ENCODE peak calls at places on chromosomes 4 and X, in ten cellular contexts. F is GM23338; Q is aorta; U is MM.1S; N is CD8-positive, alpha-beta T cell; C is lower lobe of right lung; T is pancreas; Y is mesenchymal stem cell; S is right atrium auricular region; G is adrenal gland. O is an unnamed sample. For H3K36me3 and H3K4me1, the result is how much of the 10 kb centered on the place peaks cover.

GRCh38 chrX:107566603-107567262 is 61.6 kb upstream of the PRPS1 start:
- DNase-seq in F (peak), Q (no peak), U (no peak), N (no peak), C (no peak), T (no peak), Y (peak), S (no peak), G (no peak), O (no peak)

GRCh38 chrX:1386338-1387127 is 5.4 kb downstream of the SLC25A6 start:
- DNase-seq in F (no peak), Q (peak), U (no peak), N (no peak), C (peak), T (peak), Y (no peak), S (no peak), G (no peak), O (peak)

GRCh38 chr4:95304898-95305297 is 243.9 kb downstream of the UNC5C start:
- DNase-seq in F (peak), Q (no peak), U (no peak), N (no peak), C (no peak), T (no peak), Y (peak), S (no peak), G (no peak), O (no peak)

GRCh38 chrX:118350221-118350620 is 4.3 kb downstream of the WDR44 start:
- DNase-seq in F (no peak), Q (no peak), U (peak), N (no peak), C (no peak), T (no peak), Y (peak), S (no peak), G (no peak), O (no peak)

GRCh38 chrX:70169281-70169680 is 8.0 kb upstream of the DGAT2L6 start:
- DNase-seq in F (peak), Q (no peak), U (no peak), N (no peak), C (no peak), T (no peak), Y (no peak), S (no peak), G (no peak), O (no peak)

GRCh38 chr4:60822986-60823385 is 377.1 kb upstream of the ADGRL3 start:
- DNase-seq in F (no peak), Q (no peak), U (no peak), N (no peak), C (no peak), T (no peak), Y (no peak), S (no peak), G (no peak), O (no peak)

GRCh38 chrX:9566150-9566621 is 101.3 kb downstream of the TBL1X start:
- DNase-seq in F (no peak), Q (peak), U (no peak), N (no peak), C (no peak), T (no peak), Y (peak), S (peak), G (peak), O (peak)

GRCh38 chrX:128807367-128807766 is 715.9 kb downstream of the SMARCA1 start:
- DNase-seq in F (peak), Q (no peak), U (no peak), N (no peak), C (no peak), T (peak), Y (no peak), S (no peak), G (no peak), O (no peak)

GRCh38 chr4:173436149-173436579 is 37.2 kb upstream of the SCRG1 start:
- DNase-seq in F (peak), Q (no peak), U (no peak), N (no peak), C (no peak), T (no peak), Y (peak), S (no peak), G (no peak), O (no peak)

GRCh38 chr4:51998837-51999236 is 21.3 kb downstream of the LRRC66 start:
- DNase-seq in F (peak), Q (no peak), U (no peak), N (no peak), C (no peak), T (no peak), Y (no peak), S (no peak), G (no peak), O (no peak)

GRCh38 chr4:118102195-118102594 is 67.9 kb downstream of the NDST3 start:
- DNase-seq in F (no peak), Q (no peak), U (no peak), N (no peak), C (no peak), T (no peak), Y (no peak), S (no peak), G (no peak), O (no peak)

GRCh38 chr4:163941221-163941865 is 446.9 kb downstream of the TMA16 start:
- DNase-seq in F (no peak), Q (no peak), U (no peak), N (no peak), C (no peak), T (no peak), Y (peak), S (no peak), G (no peak), O (no peak)

GRCh38 chr4:17511041-17511949 is 595 bp downstream of the QDPR start:
- DNase-seq in F (peak), Q (peak), U (peak), N (peak), C (peak), T (no peak), Y (peak), S (no peak), G (peak), O (peak)

DNA sequence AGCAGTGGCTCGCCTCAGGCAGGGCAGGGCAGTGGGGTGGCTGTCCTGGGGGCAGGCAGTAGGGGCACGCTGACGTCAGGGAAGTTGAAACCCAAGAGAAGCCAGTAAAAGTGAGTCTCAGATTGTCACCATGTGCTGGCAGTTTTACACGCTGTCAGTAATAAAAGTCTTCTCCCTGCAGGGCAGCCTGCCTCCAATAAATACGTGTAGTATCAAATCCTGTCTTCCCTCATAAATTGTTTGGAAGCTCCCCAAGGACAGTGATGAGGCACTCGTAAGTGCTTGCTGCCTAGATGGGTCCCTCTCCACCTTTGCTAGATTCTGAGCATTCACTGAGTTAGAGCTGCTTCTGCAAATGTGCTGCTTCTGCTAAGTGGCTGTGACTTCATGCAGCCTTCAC is 60.8 kb upstream of the MSANTD1 start:
- DNase-seq in F (no peak), Q (peak), U (no peak), N (no peak), C (no peak), T (no peak), Y (no peak), S (peak), G (no peak), O (no peak)
- H3K36me3 ChIP-seq in F (under half), Q (under half), U (under half), N (under half), C (half or more), T (under half), Y (half or more), S (under half), G (under half), O (half or more)

GRCh38 chr4:113080624-113081023 is 31.2 kb downstream of the ANK2 start:
- DNase-seq in F (no peak), Q (no peak), U (no peak), N (no peak), C (no peak), T (no peak), Y (no peak), S (no peak), G (no peak), O (no peak)

GRCh38 chr4:113086172-113086695 is 36.8 kb downstream of the ANK2 start:
- DNase-seq in F (no peak), Q (no peak), U (no peak), N (no peak), C (no peak), T (no peak), Y (no peak), S (no peak), G (no peak), O (no peak)

GRCh38 chr4:113080050-113080449 is 30.6 kb downstream of the ANK2 start:
- DNase-seq in F (peak), Q (no peak), U (no peak), N (no peak), C (no peak), T (no peak), Y (peak), S (no peak), G (no peak), O (no peak)

GRCh38 chr4:113088050-113088449 is 38.6 kb downstream of the ANK2 start:
- DNase-seq in F (no peak), Q (no peak), U (no peak), N (no peak), C (no peak), T (no peak), Y (no peak), S (no peak), G (no peak), O (no peak)

GRCh38 chr4:113083346-113083745 is 33.9 kb downstream of the ANK2 start:
- DNase-seq in F (no peak), Q (no peak), U (no peak), N (no peak), C (no peak), T (no peak), Y (no peak), S (no peak), G (no peak), O (no peak)
- H3K4me1 ChIP-seq in F (under half), Q (under half), U (under half), N (under half), C (under half), T (under half), Y (under half), S (under half), G (under half), O (under half)

GRCh38 chrX:64842492-64842891 is 133.8 kb downstream of the ZC4H2 start:
- DNase-seq in F (no peak), Q (no peak), U (peak), N (peak), C (no peak), T (no peak), Y (no peak), S (no peak), G (no peak), O (peak)

GRCh38 chrX:64843224-64843623 is 133.0 kb downstream of the ZC4H2 start:
- DNase-seq in F (no peak), Q (no peak), U (peak), N (no peak), C (no peak), T (no peak), Y (no peak), S (no peak), G (no peak), O (no peak)
- H3K27ac ChIP-seq in F (no peak), Q (no peak), U (peak), N (peak), C (no peak), T (no peak), Y (no peak), S (no peak), G (no peak), O (peak)

GRCh38 chr4:15244354-15244753 is 183.5 kb upstream of the C1QTNF7 start:
- DNase-seq in F (no peak), Q (no peak), U (no peak), N (no peak), C (no peak), T (no peak), Y (no peak), S (no peak), G (peak), O (no peak)

GRCh38 chr4:15253346-15253745 is 174.5 kb upstream of the C1QTNF7 start:
- DNase-seq in F (no peak), Q (no peak), U (peak), N (no peak), C (no peak), T (no peak), Y (no peak), S (no peak), G (no peak), O (no peak)

GRCh38 chr4:15255537-15255936 is 172.3 kb upstream of the C1QTNF7 start:
- DNase-seq in F (peak), Q (no peak), U (no peak), N (no peak), C (no peak), T (no peak), Y (no peak), S (no peak), G (no peak), O (no peak)

GRCh38 chr4:15245006-15245530 is 182.8 kb upstream of the C1QTNF7 start:
- DNase-seq in F (no peak), Q (no peak), U (no peak), N (no peak), C (no peak), T (no peak), Y (no peak), S (no peak), G (no peak), O (no peak)

DNA sequence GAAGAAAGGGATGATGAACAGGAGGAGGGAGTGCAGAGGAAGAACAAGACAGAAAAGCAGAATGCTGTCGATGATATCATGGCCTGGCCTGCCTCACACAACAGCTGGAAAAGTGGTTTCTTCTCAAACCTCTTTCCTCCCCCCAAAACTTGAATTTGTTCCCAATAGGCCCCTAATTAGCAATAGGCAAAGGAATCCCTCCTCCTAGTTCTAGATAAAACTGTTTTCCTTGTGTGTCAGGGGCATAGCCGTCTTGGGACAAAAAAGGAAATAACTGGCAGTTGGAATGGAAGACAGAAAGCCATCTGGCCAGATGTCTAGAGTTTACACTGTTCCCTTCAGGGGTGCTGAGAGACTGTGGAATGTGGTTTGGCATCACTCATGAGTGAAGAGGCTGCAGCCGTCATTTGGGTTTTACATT is 177.8 kb upstream of the C1QTNF7 start:
- DNase-seq in F (no peak), Q (no peak), U (no peak), N (no peak), C (no peak), T (no peak), Y (peak), S (no peak), G (no peak), O (no peak)
- H3K36me3 ChIP-seq in F (under half), Q (under half), U (under half), N (under half), C (under half), T (under half), Y (under half), S (under half), G (under half), O (under half)

DNA sequence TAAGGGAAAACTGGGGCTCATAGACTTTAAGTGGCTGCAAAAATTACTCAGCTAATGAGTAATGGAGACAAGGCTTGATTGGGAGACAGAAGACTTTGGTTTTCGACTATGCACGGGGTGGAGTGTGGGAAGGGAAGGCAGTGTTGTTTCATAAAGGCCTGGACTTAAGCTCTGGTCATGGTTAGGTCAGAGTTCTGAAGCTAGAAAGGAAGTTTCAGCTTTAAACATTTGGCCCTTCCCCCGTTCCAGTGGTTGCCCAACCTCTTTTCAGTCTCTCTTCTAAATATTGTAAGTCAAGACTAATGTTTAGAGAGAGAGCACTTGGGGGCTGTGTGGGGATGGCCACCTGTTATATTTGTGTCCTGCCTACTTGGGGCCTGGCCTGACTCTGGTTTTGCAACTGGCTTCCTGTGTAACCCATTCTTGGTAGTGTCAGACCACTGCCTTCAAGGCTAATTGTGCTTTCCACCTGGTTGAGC is 21.0 kb downstream of the MSN start:
- DNase-seq in F (no peak), Q (no peak), U (peak), N (no peak), C (no peak), T (no peak), Y (peak), S (no peak), G (no peak), O (no peak)
- H3K4me1 ChIP-seq in F (under half), Q (under half), U (under half), N (half or more), C (half or more), T (under half), Y (under half), S (under half), G (under half), O (under half)

DNA sequence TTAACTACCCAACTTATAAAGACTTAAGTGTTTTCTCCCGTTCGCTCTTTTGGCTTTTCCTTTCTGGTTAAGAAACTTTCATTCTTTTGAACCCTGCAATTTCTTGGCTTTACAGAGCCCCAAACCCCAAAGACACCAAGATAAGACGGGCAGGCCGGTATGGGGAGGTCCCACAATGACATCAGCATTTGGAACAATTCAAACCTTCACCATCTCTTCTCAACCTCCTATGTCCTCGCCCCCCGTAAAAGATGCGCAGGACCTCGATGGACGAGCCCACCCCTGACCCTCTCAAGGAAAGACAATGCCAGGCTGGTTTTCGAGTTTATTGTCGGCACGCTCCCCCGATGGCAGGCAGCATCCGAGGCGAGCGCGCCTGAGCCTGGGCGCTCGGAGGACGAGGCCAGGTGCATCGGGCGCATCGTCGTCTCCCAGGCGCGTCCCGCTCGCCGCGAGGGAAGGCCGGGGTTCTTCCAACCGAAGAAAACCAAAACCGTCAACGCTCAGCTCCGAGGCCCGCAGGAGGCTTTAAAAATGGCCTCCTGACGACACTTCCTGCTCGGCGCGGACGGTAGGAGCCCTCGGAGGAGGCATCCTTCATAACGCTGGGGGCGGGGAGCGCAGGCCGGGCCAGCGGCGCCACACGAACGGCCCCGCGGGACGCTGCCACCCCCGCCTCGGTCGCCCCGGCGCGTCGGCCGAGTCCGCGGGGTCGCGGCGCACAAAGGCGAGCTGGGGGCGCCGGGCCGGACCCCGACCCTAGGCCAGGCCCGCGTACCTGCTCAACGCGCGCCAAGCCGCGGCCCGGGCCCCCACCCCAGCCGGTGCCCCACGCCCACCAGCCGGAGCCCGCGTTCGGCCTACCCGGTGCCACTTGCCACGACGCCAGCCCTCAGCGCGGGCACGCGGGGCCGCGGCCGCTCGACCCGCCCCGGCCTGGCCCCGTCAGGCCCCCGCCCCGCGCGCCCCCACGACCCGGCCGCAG is 664 bp downstream of the ZNF518B start:
- DNase-seq in F (peak), Q (peak), U (peak), N (peak), C (peak), T (peak), Y (peak), S (no peak), G (peak), O (peak)
- H3K27ac ChIP-seq in F (no peak), Q (no peak), U (no peak), N (peak), C (peak), T (no peak), Y (no peak), S (peak), G (peak), O (peak)

GRCh38 chr4:113469926-113470325 is 291.6 kb downstream of the CAMK2D start:
- DNase-seq in F (no peak), Q (no peak), U (no peak), N (no peak), C (no peak), T (no peak), Y (no peak), S (no peak), G (no peak), O (no peak)

GRCh38 chr4:113469023-113469390 is 292.5 kb downstream of the CAMK2D start:
- DNase-seq in F (no peak), Q (no peak), U (no peak), N (no peak), C (no peak), T (no peak), Y (no peak), S (no peak), G (no peak), O (no peak)

GRCh38 chr4:113467581-113467980 is 294.0 kb downstream of the CAMK2D start:
- DNase-seq in F (no peak), Q (no peak), U (no peak), N (no peak), C (no peak), T (no peak), Y (peak), S (no peak), G (peak), O (no peak)

GRCh38 chr4:113471141-113471860 is 290.2 kb downstream of the CAMK2D start:
- DNase-seq in F (no peak), Q (no peak), U (no peak), N (no peak), C (no peak), T (no peak), Y (no peak), S (no peak), G (no peak), O (no peak)

DNA sequence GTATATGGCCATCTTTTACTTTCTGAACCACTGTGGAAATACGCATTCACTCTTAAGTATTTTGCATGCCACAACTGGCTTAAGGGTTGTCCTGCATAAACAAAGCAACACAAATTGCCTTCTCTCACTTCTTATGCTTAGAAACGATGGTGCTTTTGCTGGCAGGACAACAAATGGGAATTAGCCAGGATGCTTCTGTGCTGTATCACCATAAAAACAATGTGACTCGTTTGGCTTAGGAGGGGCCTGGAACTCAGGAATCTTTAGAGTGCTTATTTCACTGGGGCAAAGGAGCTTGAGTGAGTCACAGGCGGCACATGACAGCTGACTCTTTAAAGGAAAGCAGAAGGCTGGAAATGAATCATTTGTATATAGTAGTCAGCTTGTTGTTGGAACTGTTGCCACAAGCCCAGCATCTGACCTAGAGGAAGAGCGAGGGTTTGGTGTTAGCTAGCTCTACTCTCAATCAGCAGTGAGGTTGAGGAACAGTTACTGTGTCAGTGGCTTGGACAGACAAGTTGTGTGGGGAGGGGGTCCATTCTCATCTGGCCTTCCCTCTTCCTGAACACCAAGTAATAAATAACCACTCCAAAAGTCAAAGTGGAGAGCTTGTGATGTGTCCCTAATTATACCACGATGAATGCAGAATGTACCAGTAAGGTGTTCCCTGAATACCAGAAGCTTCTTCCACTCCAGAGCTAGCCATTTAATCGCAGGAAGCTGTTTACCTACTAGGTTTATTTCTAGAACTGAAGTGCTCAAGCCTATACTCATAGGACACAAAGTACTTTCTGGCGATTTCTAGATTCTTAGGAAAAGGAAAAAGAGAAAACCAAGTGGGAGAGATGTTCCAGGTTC is 293.1 kb downstream of the CAMK2D start:
- DNase-seq in F (peak), Q (peak), U (no peak), N (no peak), C (peak), T (no peak), Y (peak), S (peak), G (peak), O (peak)
- H3K36me3 ChIP-seq in F (under half), Q (under half), U (under half), N (under half), C (under half), T (under half), Y (under half), S (under half), G (under half), O (under half)

O was measured in Peyer's patch.